ENCODE peak calls at places on chromosomes 2 and 18, in six cellular contexts. X is GM23338, Q is HCT116, J is GM23248, G is neural progenitor cell, A is PC-3. K is an unnamed sample.

GRCh38 chr2:100321881-100322820 is at the start of gene LONRF2:
- DNase-seq in G (peak), J (peak), A (peak), X (peak), Q (no peak), K (peak)

GRCh38 chr18:49841236-49842217 is 28.2 kb upstream of the ACAA2 start:
- DNase-seq in A (no peak), J (no peak), G (no peak), Q (no peak), X (no peak), K (no peak)

GRCh38 chr18:40769786-40770185 is 1185.2 kb upstream of the PIK3C3 start:
- DNase-seq in A (peak), Q (no peak), J (no peak), G (no peak), X (no peak), K (no peak)

GRCh38 chr2:230155359-230155758 is 64.4 kb downstream of the SP110 start:
- DNase-seq in X (no peak), Q (no peak), A (no peak), J (no peak), G (no peak), K (no peak)

GRCh38 chr2:176817061-176817565 is 395.5 kb upstream of the HNRNPA3 start:
- DNase-seq in X (peak), Q (no peak), A (peak), J (peak), G (peak), K (peak)

GRCh38 chr2:193584522-193584938 is 1389.8 kb upstream of the TMEFF2 start:
- DNase-seq in A (peak), G (peak), J (peak), X (peak), Q (peak), K (peak)

GRCh38 chr2:207463996-207464395 is 65.8 kb upstream of the CREB1 start:
- DNase-seq in X (no peak), G (no peak), A (no peak), J (peak), Q (no peak), K (no peak)

GRCh38 chr18:59779979-59780378 is 82.8 kb upstream of the CCBE1 start:
- DNase-seq in J (peak), X (no peak), Q (no peak), G (no peak), A (peak), K (peak)

GRCh38 chr2:230881840-230882239 is 17.1 kb downstream of the ITM2C start:
- DNase-seq in J (no peak), X (no peak), A (no peak), Q (no peak), G (no peak), K (no peak)

GRCh38 chr2:235347691-235348090 is 146.2 kb upstream of the AGAP1 start:
- DNase-seq in X (no peak), A (peak), J (peak), Q (peak), G (no peak), K (no peak)

GRCh38 chr2:8303322-8303832 is 378.5 kb upstream of the ID2 start:
- DNase-seq in Q (no peak), A (no peak), G (no peak), X (no peak), J (no peak), K (no peak)

GRCh38 chr2:172293952-172294351 is 133.4 kb upstream of the ITGA6 start:
- DNase-seq in G (no peak), J (peak), Q (no peak), X (no peak), A (peak), K (peak)

GRCh38 chr18:60873708-60874107 is 459.5 kb upstream of the CDH20 start:
- DNase-seq in G (no peak), J (no peak), X (no peak), Q (no peak), A (no peak), K (no peak)

GRCh38 chr2:8525582-8526402 is 156.1 kb upstream of the ID2 start:
- DNase-seq in A (peak), Q (no peak), J (no peak), X (peak), G (peak), K (peak)

GRCh38 chr18:54904521-54904920 is 54.7 kb downstream of the CCDC68 start:
- DNase-seq in J (no peak), X (no peak), G (no peak), A (no peak), Q (no peak), K (no peak)

GRCh38 chr2:18787726-18788125 is 198.4 kb upstream of the NT5C1B start:
- DNase-seq in A (peak), Q (no peak), G (no peak), J (no peak), X (no peak), K (peak)

GRCh38 chr2:99420031-99420430 is 69.8 kb downstream of the REV1 start:
- DNase-seq in Q (no peak), X (no peak), A (peak), G (no peak), J (peak), K (no peak)

GRCh38 chr2:238777369-238778067 is 70.4 kb upstream of the TWIST2 start:
- DNase-seq in Q (no peak), G (no peak), J (no peak), X (no peak), A (no peak), K (no peak)

GRCh38 chr2:11683486-11683885 is 13.5 kb upstream of the NTSR2 start:
- DNase-seq in A (no peak), X (peak), G (peak), Q (no peak), J (no peak), K (no peak)

GRCh38 chr2:24617431-24617830 is 126.4 kb downstream of the NCOA1 start:
- DNase-seq in G (no peak), X (no peak), A (no peak), J (no peak), Q (no peak), K (no peak)

GRCh38 chr18:57131782-57132181 is 15.1 kb upstream of the BOD1L2 start:
- DNase-seq in G (no peak), Q (no peak), A (no peak), J (no peak), X (no peak), K (no peak)

GRCh38 chr2:177909962-177910361 is 162.6 kb downstream of the PDE11A start:
- DNase-seq in Q (no peak), G (no peak), J (no peak), X (no peak), A (peak), K (no peak)

GRCh38 chr2:178514664-178515063 is 34.4 kb downstream of the PLEKHA3 start:
- DNase-seq in J (peak), X (no peak), Q (no peak), G (no peak), A (peak), K (no peak)

GRCh38 chr18:13713455-13714055 is 12.8 kb downstream of the FAM210A start:
- DNase-seq in A (no peak), G (no peak), Q (no peak), X (no peak), J (no peak), K (no peak)

GRCh38 chr2:48356701-48357322 is 173.1 kb upstream of the STON1 start:
- DNase-seq in Q (no peak), G (no peak), J (no peak), X (peak), A (no peak), K (peak)

GRCh38 chr2:217911283-217911965 is 91.4 kb downstream of the TNS1 start:
- DNase-seq in Q (no peak), G (no peak), J (peak), A (no peak), X (no peak), K (no peak)

GRCh38 chr2:24930768-24931167 is 10.7 kb upstream of the ADCY3 start:
- DNase-seq in A (peak), G (no peak), X (peak), Q (no peak), J (peak), K (no peak)

DNA sequence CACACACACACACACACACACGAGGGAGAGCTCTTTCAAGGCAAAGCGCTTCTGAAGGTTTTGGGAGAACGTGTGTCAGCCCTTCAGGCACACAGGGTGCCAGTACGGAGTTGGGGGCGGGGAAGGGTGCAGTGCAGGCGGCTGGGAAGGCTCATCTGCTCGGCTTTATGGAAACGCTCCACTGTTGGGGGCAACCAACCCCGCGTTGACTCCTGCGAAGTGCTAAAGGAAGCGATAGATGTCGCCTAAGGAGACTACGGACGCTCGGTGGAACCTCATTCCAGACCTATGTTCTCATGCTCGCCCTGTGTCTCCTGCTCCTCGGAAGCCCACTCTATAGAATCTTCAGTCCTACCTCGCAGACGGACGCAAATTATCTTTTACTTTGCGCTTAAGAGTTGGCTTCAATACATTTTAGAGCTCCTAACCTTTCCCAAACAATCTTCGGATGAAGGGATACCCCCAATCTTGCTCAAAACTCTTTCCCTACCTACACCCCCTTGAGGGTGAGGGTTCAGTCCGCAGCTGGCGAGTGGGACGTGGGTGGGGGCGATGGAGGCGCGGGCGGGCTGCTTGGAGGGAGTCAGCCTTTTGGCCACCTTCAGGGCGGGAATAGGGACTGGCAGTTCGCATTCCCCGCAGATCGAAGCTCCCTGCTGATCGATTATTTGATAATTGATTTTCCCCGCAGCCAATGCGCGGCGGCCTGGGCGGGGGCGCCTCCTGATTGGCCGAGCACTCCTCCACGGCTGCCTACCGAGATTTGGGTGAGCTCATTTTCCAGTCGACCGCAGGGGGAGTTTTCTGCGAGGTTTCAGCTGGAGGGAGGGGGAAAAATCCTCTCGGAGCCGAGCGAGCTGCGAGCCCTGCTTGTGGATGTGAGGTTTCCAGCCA is 1.9 kb upstream of the MEIS1 start:
- DNase-seq in J (peak), A (peak), Q (no peak), G (peak), X (peak), K (peak)
- TF ChIP-seq EZH2phosphoT487 in J (no peak), A (no peak), Q (no peak), G (no peak), X (no peak), K (no peak)

DNA sequence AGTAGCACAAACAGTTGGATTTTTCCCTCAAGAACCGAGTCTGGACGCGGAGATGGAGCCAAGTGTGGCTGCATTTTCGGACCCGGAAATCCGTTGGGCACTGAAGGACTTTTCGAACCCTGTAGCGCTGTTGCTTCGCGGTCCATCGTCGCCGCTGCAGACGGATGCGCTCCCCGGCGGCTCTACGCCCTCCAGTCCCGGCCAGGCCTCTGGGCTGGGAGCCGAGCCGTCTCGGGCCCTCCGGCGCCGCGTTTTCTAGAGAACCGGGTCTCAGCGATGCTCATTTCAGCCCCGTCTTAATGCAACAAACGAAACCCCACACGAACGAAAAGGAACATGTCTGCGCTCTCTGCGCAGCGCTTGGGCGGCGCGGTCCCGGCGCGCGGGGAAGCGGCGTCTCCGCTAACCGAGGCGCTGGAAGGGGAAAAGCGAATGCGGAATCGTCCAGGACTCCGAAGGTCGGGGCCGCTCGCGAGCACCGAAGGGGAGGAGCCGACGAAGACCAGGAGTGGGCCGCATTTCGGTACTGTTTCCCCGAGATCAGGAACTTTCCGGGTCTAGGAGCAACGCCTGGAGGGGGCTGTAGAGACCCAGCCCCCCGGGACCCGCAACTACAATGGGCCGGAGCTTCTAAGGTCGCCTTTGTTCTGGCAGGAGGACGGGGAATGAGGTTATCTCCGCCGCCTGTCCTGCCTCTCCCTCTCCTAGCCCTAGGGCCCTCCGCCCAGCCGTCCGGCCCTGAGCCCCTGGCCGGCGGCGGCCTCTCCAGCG is 3.2 kb downstream of the EMX1 start:
- DNase-seq in X (peak), Q (no peak), A (no peak), J (peak), G (peak), K (peak)
- TF ChIP-seq EZH2 in X (peak), Q (no peak), A (no peak), J (peak), G (peak), K (peak)

DNA sequence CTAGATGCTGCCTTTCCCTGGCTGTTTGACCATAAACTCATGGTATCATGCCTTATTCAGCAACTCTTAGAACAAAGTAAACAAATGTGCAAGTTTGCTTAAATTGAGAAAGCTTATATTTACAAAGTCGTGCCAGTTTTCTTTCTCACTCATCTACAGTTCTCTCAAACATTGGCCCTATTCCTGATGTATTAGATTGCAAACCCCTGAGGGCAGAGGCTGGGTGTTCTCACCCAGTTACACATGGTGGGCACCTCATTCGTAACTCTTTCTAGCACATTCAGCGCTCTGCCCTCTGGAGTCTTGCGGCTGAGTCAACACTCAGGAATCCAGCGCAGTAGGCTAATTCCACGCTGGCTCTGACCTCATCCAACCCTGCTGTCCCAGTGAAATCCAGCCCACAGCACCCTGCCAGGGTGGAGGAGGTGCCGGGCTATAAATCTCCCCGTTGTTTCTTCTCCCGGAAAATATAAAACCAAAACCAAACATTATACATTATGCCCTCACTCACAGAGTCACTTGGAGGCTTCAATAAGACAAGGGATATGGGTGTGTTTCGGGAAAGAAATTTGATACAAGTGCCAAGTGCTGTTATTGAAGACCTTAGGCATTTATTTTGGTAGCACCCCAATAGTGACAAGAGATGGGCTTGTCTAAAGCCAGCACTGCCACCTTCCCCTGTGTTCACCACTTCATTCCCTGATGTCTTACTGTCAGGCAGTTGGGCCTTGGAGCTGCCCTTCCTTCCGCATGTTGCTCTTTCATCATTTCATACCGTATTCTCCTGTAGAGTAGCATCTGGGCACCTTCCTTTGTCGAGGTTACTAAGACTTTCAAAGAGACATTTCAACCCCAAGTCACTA is 287.4 kb downstream of the PRKCE start:
- DNase-seq in Q (peak), G (peak), A (peak), X (peak), J (peak), K (peak)
- TF ChIP-seq EZH2phosphoT487 in Q (no peak), G (no peak), A (no peak), X (no peak), J (no peak), K (no peak)

DNA sequence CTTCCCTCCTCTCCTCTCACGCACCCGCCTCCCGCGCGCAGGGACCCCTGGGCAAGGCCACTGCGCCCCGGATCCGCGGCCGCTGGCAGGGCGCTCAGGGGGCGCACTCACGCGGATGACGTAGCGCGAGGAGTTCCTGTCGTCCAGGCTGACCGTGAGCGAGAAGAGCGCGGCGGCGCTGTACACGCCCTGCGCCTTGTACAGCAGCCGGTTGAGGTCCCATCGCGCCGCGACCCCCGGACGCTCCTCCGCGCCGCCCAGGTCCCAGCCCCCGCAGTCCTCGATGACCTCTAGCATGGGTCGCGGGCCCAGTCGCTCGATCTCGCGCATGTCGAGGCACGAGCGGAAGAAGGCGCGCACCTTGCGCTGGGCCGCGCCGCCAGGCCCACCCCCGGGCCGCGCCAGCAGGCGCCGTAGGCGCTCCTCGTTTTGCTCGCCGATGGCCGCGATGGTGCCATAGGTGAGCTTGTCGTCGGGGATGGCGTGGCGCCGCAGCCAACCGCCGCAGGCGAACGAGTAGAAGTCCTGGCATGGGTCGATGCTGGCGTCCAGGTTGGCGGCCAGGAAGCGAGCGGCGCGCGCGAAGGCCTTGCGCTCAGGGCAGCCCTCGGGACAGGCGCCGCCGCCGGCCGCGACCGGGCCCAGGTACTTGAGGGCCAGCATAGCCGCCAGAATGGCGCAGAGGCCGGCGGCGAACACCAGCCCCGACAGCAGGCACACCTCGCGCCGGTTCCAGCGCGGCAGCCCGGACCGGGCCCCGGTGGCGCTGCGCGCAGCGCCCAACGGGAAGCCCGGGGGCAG is 1.7 kb downstream of the ECEL1 start:
- DNase-seq in A (no peak), G (peak), X (peak), Q (no peak), J (no peak), K (no peak)
- TF ChIP-seq EZH2 in A (no peak), G (peak), X (peak), Q (no peak), J (peak), K (peak)

GRCh38 chr2:216159646-216160045 is 50.5 kb downstream of the XRCC5 start:
- DNase-seq in J (peak), X (no peak), A (no peak), Q (no peak), G (no peak), K (no peak)

GRCh38 chr2:216164087-216164486 is 54.9 kb downstream of the XRCC5 start:
- DNase-seq in J (no peak), Q (no peak), A (no peak), X (no peak), G (no peak), K (no peak)

GRCh38 chr2:216161967-216162366 is 52.8 kb downstream of the XRCC5 start:
- DNase-seq in G (no peak), J (no peak), A (no peak), X (no peak), Q (no peak), K (no peak)

GRCh38 chr2:216160786-216161185 is 51.6 kb downstream of the XRCC5 start:
- DNase-seq in X (no peak), Q (no peak), G (no peak), J (no peak), A (no peak), K (no peak)

GRCh38 chr2:216163518-216163917 is 54.4 kb downstream of the XRCC5 start:
- DNase-seq in J (no peak), A (no peak), G (no peak), X (no peak), Q (no peak), K (peak)
- TF ChIP-seq EZH2phosphoT487 in J (no peak), A (no peak), G (no peak), X (no peak), Q (no peak), K (no peak)

K was measured in hepatocyte.